ENCODE peak calls at places on chromosomes 7 and 10, in six cellular contexts. One of them, this sample, is unnamed.

GRCh38 chr10:114427124-114427852 is 23.0 kb upstream of the AFAP1L2 start:
- DNase-seq in NT2/D1: no peak
- DNase-seq in K562: no peak
- DNase-seq in mammary epithelial cell: no peak
- DNase-seq in endodermal cell: peak; percentile 64
- DNase-seq in HepG2: no peak
- DNase-seq in this sample: no peak

GRCh38 chr7:143487566-143487965 is 9.9 kb downstream of the TAS2R41 start:
- DNase-seq in HepG2: peak; percentile 8
- DNase-seq in NT2/D1: no peak
- DNase-seq in endodermal cell: no peak
- DNase-seq in K562: no peak
- DNase-seq in mammary epithelial cell: no peak
- DNase-seq in this sample: peak; percentile 70

GRCh38 chr10:69068549-69068948 is 19.4 kb upstream of the SRGN start:
- DNase-seq in HepG2: no peak
- DNase-seq in mammary epithelial cell: no peak
- DNase-seq in NT2/D1: no peak
- DNase-seq in K562: no peak
- DNase-seq in endodermal cell: no peak
- DNase-seq in this sample: no peak

GRCh38 chr10:442209-442608 is 247.3 kb downstream of the DIP2C start:
- DNase-seq in NT2/D1: no peak
- DNase-seq in endodermal cell: no peak
- DNase-seq in mammary epithelial cell: no peak
- DNase-seq in HepG2: no peak
- DNase-seq in K562: no peak
- DNase-seq in this sample: no peak

GRCh38 chr7:143456992-143457793 is 13.9 kb downstream of the TAS2R60 start:
- DNase-seq in endodermal cell: no peak
- DNase-seq in K562: no peak
- DNase-seq in mammary epithelial cell: no peak
- DNase-seq in HepG2: no peak
- DNase-seq in NT2/D1: no peak
- DNase-seq in this sample: peak; percentile 79

GRCh38 chr10:68516766-68517165 is 10.6 kb downstream of the SLC25A16 start:
- DNase-seq in NT2/D1: no peak
- DNase-seq in K562: no peak
- DNase-seq in mammary epithelial cell: no peak
- DNase-seq in endodermal cell: no peak
- DNase-seq in HepG2: no peak
- DNase-seq in this sample: peak; percentile 89

GRCh38 chr7:134513169-134513752 is 14.1 kb upstream of the AKR1B10 start:
- DNase-seq in NT2/D1: peak; percentile 39
- DNase-seq in mammary epithelial cell: peak; percentile 75
- DNase-seq in endodermal cell: peak; percentile 85
- DNase-seq in HepG2: peak; percentile 27
- DNase-seq in K562: peak; percentile 70
- DNase-seq in this sample: peak; percentile 81

GRCh38 chr10:11225935-11226334 is 208.3 kb downstream of the CELF2 start:
- DNase-seq in HepG2: no peak
- DNase-seq in NT2/D1: no peak
- DNase-seq in mammary epithelial cell: no peak
- DNase-seq in endodermal cell: no peak
- DNase-seq in K562: peak; percentile 33
- DNase-seq in this sample: no peak

GRCh38 chr10:96968682-96969423 is 136.8 kb downstream of the LCOR start:
- DNase-seq in HepG2: no peak
- DNase-seq in mammary epithelial cell: no peak
- DNase-seq in NT2/D1: no peak
- DNase-seq in endodermal cell: no peak
- DNase-seq in K562: no peak
- DNase-seq in this sample: no peak

GRCh38 chr7:150964593-150965111 is 13.5 kb downstream of the KCNH2 start:
- DNase-seq in mammary epithelial cell: no peak
- DNase-seq in K562: peak; percentile 83
- DNase-seq in HepG2: no peak
- DNase-seq in NT2/D1: no peak
- DNase-seq in endodermal cell: peak; percentile 82
- DNase-seq in this sample: peak; percentile 21

GRCh38 chr7:129652914-129653313 is 41.4 kb downstream of the NRF1 start:
- DNase-seq in endodermal cell: no peak
- DNase-seq in NT2/D1: no peak
- DNase-seq in mammary epithelial cell: no peak
- DNase-seq in HepG2: no peak
- DNase-seq in K562: no peak
- DNase-seq in this sample: no peak

GRCh38 chr7:151304856-151305255 is 36.8 kb upstream of the NUB1 start:
- DNase-seq in HepG2: no peak
- DNase-seq in K562: peak; percentile 17
- DNase-seq in endodermal cell: peak; percentile 80
- DNase-seq in mammary epithelial cell: no peak
- DNase-seq in NT2/D1: peak; percentile 28
- DNase-seq in this sample: peak; percentile 30

GRCh38 chr7:1533255-1533568 is 2.7 kb downstream of the MAFK start:
- DNase-seq in endodermal cell: no peak
- DNase-seq in NT2/D1: no peak
- DNase-seq in mammary epithelial cell: no peak
- DNase-seq in HepG2: no peak
- DNase-seq in K562: no peak
- DNase-seq in this sample: peak; percentile 45

GRCh38 chr10:85658518-85658917 is 708.1 kb downstream of the GRID1 start:
- DNase-seq in endodermal cell: no peak
- DNase-seq in mammary epithelial cell: no peak
- DNase-seq in NT2/D1: no peak
- DNase-seq in K562: no peak
- DNase-seq in HepG2: no peak
- DNase-seq in this sample: no peak

GRCh38 chr10:81215498-81215897 is 659.5 kb upstream of the NRG3 start:
- DNase-seq in K562: no peak
- DNase-seq in HepG2: no peak
- DNase-seq in endodermal cell: no peak
- DNase-seq in mammary epithelial cell: no peak
- DNase-seq in NT2/D1: no peak
- DNase-seq in this sample: no peak

GRCh38 chr10:1377756-1378397 is 321.7 kb downstream of the WDR37 start:
- DNase-seq in mammary epithelial cell: no peak
- DNase-seq in K562: no peak
- DNase-seq in HepG2: no peak
- DNase-seq in NT2/D1: no peak
- DNase-seq in endodermal cell: peak; percentile 71
- DNase-seq in this sample: no peak

GRCh38 chr7:143499246-143499645 is 21.6 kb downstream of the TAS2R41 start:
- DNase-seq in HepG2: no peak
- DNase-seq in endodermal cell: no peak
- DNase-seq in mammary epithelial cell: no peak
- DNase-seq in K562: no peak
- DNase-seq in NT2/D1: no peak
- DNase-seq in this sample: peak; percentile 83

GRCh38 chr10:78614267-78614666 is 454.5 kb upstream of the ZMIZ1 start:
- DNase-seq in endodermal cell: peak; percentile 39
- DNase-seq in NT2/D1: no peak
- DNase-seq in mammary epithelial cell: no peak
- DNase-seq in K562: no peak
- DNase-seq in HepG2: no peak
- DNase-seq in this sample: no peak

GRCh38 chr7:75028299-75028698 is 45.3 kb downstream of the RCC1L start:
- DNase-seq in K562: peak; percentile 11
- DNase-seq in NT2/D1: no peak
- DNase-seq in mammary epithelial cell: no peak
- DNase-seq in HepG2: no peak
- DNase-seq in endodermal cell: no peak
- DNase-seq in this sample: no peak

GRCh38 chr10:7787150-7787856 is 490 bp downstream of the KIN start:
- DNase-seq in HepG2: no peak
- DNase-seq in mammary epithelial cell: peak; percentile 38
- DNase-seq in K562: no peak
- DNase-seq in endodermal cell: no peak
- DNase-seq in NT2/D1: no peak
- DNase-seq in this sample: peak; percentile 76

GRCh38 chr7:16403475-16403874 is 17.9 kb downstream of the CRPPA start:
- DNase-seq in endodermal cell: no peak
- DNase-seq in NT2/D1: no peak
- DNase-seq in HepG2: no peak
- DNase-seq in mammary epithelial cell: no peak
- DNase-seq in K562: no peak
- DNase-seq in this sample: no peak

GRCh38 chr7:16402084-16402483 is 19.3 kb downstream of the CRPPA start:
- DNase-seq in mammary epithelial cell: no peak
- DNase-seq in K562: no peak
- DNase-seq in NT2/D1: no peak
- DNase-seq in HepG2: no peak
- DNase-seq in endodermal cell: no peak
- DNase-seq in this sample: no peak

GRCh38 chr7:16402940-16403339 is 18.4 kb downstream of the CRPPA start:
- DNase-seq in K562: no peak
- DNase-seq in HepG2: no peak
- DNase-seq in endodermal cell: no peak
- DNase-seq in NT2/D1: no peak
- DNase-seq in mammary epithelial cell: no peak
- DNase-seq in this sample: no peak

GRCh38 chr7:16400896-16401275 is 20.5 kb downstream of the CRPPA start:
- DNase-seq in HepG2: no peak
- DNase-seq in endodermal cell: no peak
- DNase-seq in NT2/D1: no peak
- DNase-seq in mammary epithelial cell: no peak
- DNase-seq in K562: no peak
- DNase-seq in this sample: no peak

DNA sequence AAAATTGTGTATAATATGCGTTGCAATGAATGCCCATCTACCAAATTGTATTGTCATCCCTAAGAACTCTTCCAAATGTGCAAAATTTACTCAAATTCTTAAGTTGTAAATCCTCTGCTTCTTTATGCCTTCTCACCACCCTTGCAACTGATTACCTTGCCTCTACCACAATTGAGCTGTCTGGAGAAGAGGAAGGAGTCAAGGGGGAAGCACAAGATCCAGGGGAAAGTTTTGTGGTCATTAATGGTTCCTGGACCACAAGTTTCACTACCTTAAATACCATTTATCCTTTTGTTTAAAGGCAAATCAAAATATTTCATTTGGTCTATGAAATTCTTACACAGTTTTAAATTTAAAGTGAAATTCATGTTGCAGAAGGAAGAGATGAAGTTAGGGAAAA is 16.7 kb downstream of the CRPPA start:
- DNase-seq in endodermal cell: no peak
- DNase-seq in HepG2: no peak
- DNase-seq in K562: no peak
- DNase-seq in NT2/D1: no peak
- DNase-seq in mammary epithelial cell: no peak
- DNase-seq in this sample: no peak
- H3K9ac ChIP-seq in endodermal cell: no peak overlapping the region
- H3K9ac ChIP-seq in HepG2: no peak overlapping the region
- H3K9ac ChIP-seq in K562: no peak overlapping the region
- H3K9ac ChIP-seq in NT2/D1: no peak overlapping the region
- H3K9ac ChIP-seq in mammary epithelial cell: no peak overlapping the region
- H3K9ac ChIP-seq in this sample: no peak overlapping the region

DNA sequence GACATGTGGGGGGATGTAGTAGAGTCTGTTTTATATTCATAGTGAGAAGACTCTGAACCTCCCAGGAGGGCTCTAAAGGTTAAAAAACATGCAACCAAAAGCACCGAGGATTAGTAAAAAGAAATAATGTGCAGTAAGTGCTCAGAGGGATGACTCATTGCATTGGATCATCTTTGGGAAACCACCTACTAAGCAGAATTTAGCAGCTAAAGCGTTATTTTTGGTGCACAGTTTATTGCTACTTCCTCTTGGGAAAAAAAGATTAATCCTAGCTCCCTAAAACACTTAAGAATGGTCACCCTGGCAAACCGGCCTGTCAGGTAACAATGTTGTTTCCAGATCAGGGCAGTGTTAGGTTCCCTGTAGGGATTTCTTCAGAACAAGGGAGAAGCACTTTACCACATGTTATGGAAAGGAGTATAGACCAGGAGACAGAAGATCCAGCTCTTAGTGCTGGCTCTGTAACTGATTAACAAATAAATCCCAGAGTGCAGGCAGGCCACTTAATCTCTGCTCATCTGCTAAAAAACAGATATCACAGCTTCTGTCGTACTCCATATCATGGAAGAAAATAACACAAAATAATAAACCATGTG is 44.8 kb upstream of the FAM133B start:
- DNase-seq in NT2/D1: no peak
- DNase-seq in mammary epithelial cell: peak; percentile 85
- DNase-seq in endodermal cell: no peak
- DNase-seq in K562: no peak
- DNase-seq in HepG2: peak; percentile 12
- DNase-seq in this sample: peak; percentile 84
- H3K9ac ChIP-seq in NT2/D1: no peak overlapping the region
- H3K9ac ChIP-seq in mammary epithelial cell: peak overlapping the region; percentile 57
- H3K9ac ChIP-seq in endodermal cell: no peak overlapping the region
- H3K9ac ChIP-seq in K562: no peak overlapping the region
- H3K9ac ChIP-seq in HepG2: peak overlapping the region; percentile 14
- H3K9ac ChIP-seq in this sample: peak overlapping the region; percentile 20

GRCh38 chr10:22345301-22346086 is at the start of gene SPAG6:
- DNase-seq in mammary epithelial cell: no peak
- DNase-seq in endodermal cell: peak; percentile 91
- DNase-seq in K562: no peak
- DNase-seq in HepG2: no peak
- DNase-seq in NT2/D1: no peak
- DNase-seq in this sample: peak; percentile 33
- H3K9ac ChIP-seq in mammary epithelial cell: no peak within 1 kb of the TSS
- H3K9ac ChIP-seq in endodermal cell: no peak within 1 kb of the TSS
- H3K9ac ChIP-seq in K562: no peak within 1 kb of the TSS
- H3K9ac ChIP-seq in HepG2: no peak within 1 kb of the TSS
- H3K9ac ChIP-seq in NT2/D1: no peak within 1 kb of the TSS
- H3K9ac ChIP-seq in this sample: no peak within 1 kb of the TSS

GRCh38 chr7:33876600-33877274 is 28.6 kb upstream of the BMPER start:
- DNase-seq in NT2/D1: no peak
- DNase-seq in endodermal cell: no peak
- DNase-seq in HepG2: no peak
- DNase-seq in mammary epithelial cell: no peak
- DNase-seq in K562: no peak
- DNase-seq in this sample: no peak
- H3K9ac ChIP-seq in NT2/D1: no peak overlapping the region
- H3K9ac ChIP-seq in endodermal cell: no peak overlapping the region
- H3K9ac ChIP-seq in HepG2: no peak overlapping the region
- H3K9ac ChIP-seq in mammary epithelial cell: no peak overlapping the region
- H3K9ac ChIP-seq in K562: no peak overlapping the region
- H3K9ac ChIP-seq in this sample: no peak overlapping the region